ENCODE peak calls at places on chromosomes 1 and 21, in nine cellular contexts. T, Q, C, I, U, F, S, B and K are unnamed samples.

GRCh38 chr1:200707116-200707515 is 31.6 kb upstream of the CAMSAP2 start:
- DNase-seq in F (no peak), I (no peak), T (no peak), U (no peak), Q (no peak), S (no peak), C (no peak), B (no peak), K (no peak)

GRCh38 chr1:108000620-108001105 is 35.7 kb upstream of the VAV3 start:
- DNase-seq in B (no peak), I (peak; percentile 91), U (no peak), S (no peak), C (no peak), F (no peak), T (no peak), Q (peak; percentile 78), K (peak; percentile 42)

GRCh38 chr21:45570826-45571601 is 28.8 kb upstream of the SLC19A1 start:
- DNase-seq in I (no peak), T (no peak), S (no peak), U (no peak), C (no peak), Q (no peak), F (no peak), B (no peak), K (peak; percentile 71)

GRCh38 chr1:111448482-111448917 is 556 bp downstream of the WDR77 start:
- DNase-seq in U (no peak), Q (no peak), T (no peak), I (peak; percentile 59), C (peak; percentile 19), S (no peak), F (no peak), B (no peak), K (peak; percentile 66)

GRCh38 chr1:20640183-20640597 is 6.9 kb downstream of the PINK1 start:
- DNase-seq in S (peak; percentile 58), F (peak; percentile 75), C (peak; percentile 54), T (peak; percentile 64), Q (peak; percentile 27), B (peak; percentile 16), U (peak; percentile 29), I (peak; percentile 52), K (peak; percentile 64)

GRCh38 chr1:44547361-44547760 is 126.9 kb downstream of the TMEM53 start:
- DNase-seq in U (no peak), I (no peak), S (no peak), C (no peak), B (no peak), F (no peak), T (no peak), Q (no peak), K (no peak)

GRCh38 chr1:169129109-169129789 is 22.8 kb downstream of the ATP1B1 start:
- DNase-seq in Q (no peak), S (no peak), I (no peak), T (no peak), C (no peak), U (no peak), B (no peak), F (no peak), K (no peak)

GRCh38 chr1:197781998-197782718 is 6.9 kb upstream of the DENND1B start:
- DNase-seq in F (no peak), B (no peak), U (no peak), Q (no peak), T (no peak), I (no peak), C (no peak), S (no peak), K (peak; percentile 66)

GRCh38 chr1:93616996-93617669 is 64.5 kb downstream of the BCAR3 start:
- DNase-seq in U (no peak), I (peak; percentile 69), S (no peak), F (no peak), C (no peak), Q (no peak), B (peak; percentile 90), T (no peak), K (peak; percentile 64)

GRCh38 chr1:21783679-21784603 is 992 bp upstream of the USP48 start:
- DNase-seq in Q (peak; percentile 87), B (no peak), S (no peak), U (no peak), I (peak; percentile 99), T (peak; percentile 97), F (no peak), C (peak; percentile 66), K (peak; percentile 91)

GRCh38 chr1:59408608-59409007 is 111.7 kb downstream of the FGGY start:
- DNase-seq in B (no peak), S (no peak), Q (no peak), I (no peak), T (no peak), F (no peak), U (no peak), C (no peak), K (no peak)